ENCODE peak calls at places on chromosomes 4 and X, in six cellular contexts. One of them, this sample, is unnamed.

GRCh38 chr4:173288296-173288695 is 45.9 kb downstream of the HMGB2 start:
- DNase-seq in CD8-positive, alpha-beta memory T cell: peak; percentile 47
- DNase-seq in CD8-positive, alpha-beta T cell: peak; percentile 36
- DNase-seq in hepatocyte: peak; percentile 85
- DNase-seq in suprapubic skin: no peak
- DNase-seq in transverse colon: peak; percentile 70
- DNase-seq in this sample: peak; percentile 64

GRCh38 chr4:8181844-8182243 is 17.2 kb upstream of the SH3TC1 start:
- DNase-seq in CD8-positive, alpha-beta memory T cell: no peak
- DNase-seq in CD8-positive, alpha-beta T cell: no peak
- DNase-seq in hepatocyte: peak; percentile 66
- DNase-seq in suprapubic skin: no peak
- DNase-seq in transverse colon: peak; percentile 72
- DNase-seq in this sample: no peak

GRCh38 chr4:57355066-57355465 is 244.9 kb upstream of the IGFBP7 start:
- DNase-seq in CD8-positive, alpha-beta memory T cell: no peak
- DNase-seq in CD8-positive, alpha-beta T cell: no peak
- DNase-seq in hepatocyte: no peak
- DNase-seq in suprapubic skin: no peak
- DNase-seq in transverse colon: no peak
- DNase-seq in this sample: no peak

GRCh38 chr4:85520765-85521749 is 46.1 kb downstream of the ARHGAP24 start:
- DNase-seq in CD8-positive, alpha-beta memory T cell: no peak
- DNase-seq in CD8-positive, alpha-beta T cell: no peak
- DNase-seq in hepatocyte: no peak
- DNase-seq in suprapubic skin: no peak
- DNase-seq in transverse colon: no peak
- DNase-seq in this sample: no peak

GRCh38 chrX:42241421-42241820 is 318.1 kb upstream of the CASK start:
- DNase-seq in CD8-positive, alpha-beta memory T cell: no peak
- DNase-seq in CD8-positive, alpha-beta T cell: no peak
- DNase-seq in hepatocyte: no peak
- DNase-seq in suprapubic skin: no peak
- DNase-seq in transverse colon: no peak
- DNase-seq in this sample: no peak

GRCh38 chrX:2848806-2849420 is 20.2 kb downstream of the GYG2 start:
- DNase-seq in CD8-positive, alpha-beta memory T cell: no peak
- DNase-seq in CD8-positive, alpha-beta T cell: no peak
- DNase-seq in hepatocyte: peak; percentile 28
- DNase-seq in suprapubic skin: no peak
- DNase-seq in transverse colon: no peak
- DNase-seq in this sample: no peak

GRCh38 chrX:46645614-46646013 is 72.0 kb downstream of the CHST7 start:
- DNase-seq in CD8-positive, alpha-beta memory T cell: no peak
- DNase-seq in CD8-positive, alpha-beta T cell: no peak
- DNase-seq in hepatocyte: no peak
- DNase-seq in suprapubic skin: no peak
- DNase-seq in transverse colon: no peak
- DNase-seq in this sample: peak; percentile 59

GRCh38 chrX:34341258-34341657 is 209.1 kb upstream of the FAM47A start:
- DNase-seq in CD8-positive, alpha-beta memory T cell: no peak
- DNase-seq in CD8-positive, alpha-beta T cell: no peak
- DNase-seq in hepatocyte: peak; percentile 7
- DNase-seq in suprapubic skin: no peak
- DNase-seq in transverse colon: no peak
- DNase-seq in this sample: no peak

GRCh38 chrX:45714864-45715263 is 514.2 kb upstream of the DIPK2B start:
- DNase-seq in CD8-positive, alpha-beta memory T cell: no peak
- DNase-seq in CD8-positive, alpha-beta T cell: no peak
- DNase-seq in hepatocyte: peak; percentile 25
- DNase-seq in suprapubic skin: no peak
- DNase-seq in transverse colon: peak; percentile 11
- DNase-seq in this sample: no peak

GRCh38 chrX:108590496-108590895 is 145.9 kb downstream of the IRS4 start:
- DNase-seq in CD8-positive, alpha-beta memory T cell: no peak
- DNase-seq in CD8-positive, alpha-beta T cell: no peak
- DNase-seq in hepatocyte: no peak
- DNase-seq in suprapubic skin: no peak
- DNase-seq in transverse colon: no peak
- DNase-seq in this sample: no peak

GRCh38 chrX:54708404-54708803 is 89.7 kb downstream of the ITIH6 start:
- DNase-seq in CD8-positive, alpha-beta memory T cell: no peak
- DNase-seq in CD8-positive, alpha-beta T cell: no peak
- DNase-seq in hepatocyte: no peak
- DNase-seq in suprapubic skin: no peak
- DNase-seq in transverse colon: no peak
- DNase-seq in this sample: no peak

GRCh38 chr4:98656443-98656842 is 2.0 kb downstream of the TSPAN5 start:
- DNase-seq in CD8-positive, alpha-beta memory T cell: no peak
- DNase-seq in CD8-positive, alpha-beta T cell: no peak
- DNase-seq in hepatocyte: no peak
- DNase-seq in suprapubic skin: no peak
- DNase-seq in transverse colon: no peak
- DNase-seq in this sample: no peak

GRCh38 chr4:20445933-20446723 is 194.4 kb downstream of the SLIT2 start:
- DNase-seq in CD8-positive, alpha-beta memory T cell: no peak
- DNase-seq in CD8-positive, alpha-beta T cell: no peak
- DNase-seq in hepatocyte: no peak
- DNase-seq in suprapubic skin: no peak
- DNase-seq in transverse colon: no peak
- DNase-seq in this sample: no peak

GRCh38 chr4:157220026-157220881 is at the start of gene GRIA2:
- DNase-seq in CD8-positive, alpha-beta memory T cell: no peak
- DNase-seq in CD8-positive, alpha-beta T cell: no peak
- DNase-seq in hepatocyte: peak; percentile 89
- DNase-seq in suprapubic skin: no peak
- DNase-seq in transverse colon: no peak
- DNase-seq in this sample: no peak

GRCh38 chrX:57104406-57104805 is 16.9 kb downstream of the SPIN2B start:
- DNase-seq in CD8-positive, alpha-beta memory T cell: no peak
- DNase-seq in CD8-positive, alpha-beta T cell: no peak
- DNase-seq in hepatocyte: no peak
- DNase-seq in suprapubic skin: no peak
- DNase-seq in transverse colon: peak; percentile 15
- DNase-seq in this sample: no peak

GRCh38 chr4:182916483-182917181 is 554 bp downstream of the DCTD start:
- DNase-seq in CD8-positive, alpha-beta memory T cell: no peak
- DNase-seq in CD8-positive, alpha-beta T cell: no peak
- DNase-seq in hepatocyte: peak; percentile 73
- DNase-seq in suprapubic skin: no peak
- DNase-seq in transverse colon: peak; percentile 72
- DNase-seq in this sample: peak; percentile 59

GRCh38 chr4:1531683-1532548 is 125.7 kb upstream of the NKX1-1 start:
- DNase-seq in CD8-positive, alpha-beta memory T cell: no peak
- DNase-seq in CD8-positive, alpha-beta T cell: no peak
- DNase-seq in hepatocyte: peak; percentile 69
- DNase-seq in suprapubic skin: no peak
- DNase-seq in transverse colon: no peak
- DNase-seq in this sample: no peak

GRCh38 chr4:62324215-62324614 is 1124.1 kb downstream of the ADGRL3 start:
- DNase-seq in CD8-positive, alpha-beta memory T cell: no peak
- DNase-seq in CD8-positive, alpha-beta T cell: no peak
- DNase-seq in hepatocyte: no peak
- DNase-seq in suprapubic skin: no peak
- DNase-seq in transverse colon: no peak
- DNase-seq in this sample: peak; percentile 41

GRCh38 chr4:174926958-174927357 is 8.8 kb downstream of the ADAM29 start:
- DNase-seq in CD8-positive, alpha-beta memory T cell: no peak
- DNase-seq in CD8-positive, alpha-beta T cell: no peak
- DNase-seq in hepatocyte: no peak
- DNase-seq in suprapubic skin: no peak
- DNase-seq in transverse colon: no peak
- DNase-seq in this sample: no peak

GRCh38 chrX:24426340-24426913 is 38.7 kb upstream of the PDK3 start:
- DNase-seq in CD8-positive, alpha-beta memory T cell: no peak
- DNase-seq in CD8-positive, alpha-beta T cell: no peak
- DNase-seq in hepatocyte: no peak
- DNase-seq in suprapubic skin: no peak
- DNase-seq in transverse colon: no peak
- DNase-seq in this sample: no peak

GRCh38 chr4:110678517-110678916 is 55.6 kb upstream of the PITX2 start:
- DNase-seq in CD8-positive, alpha-beta memory T cell: no peak
- DNase-seq in CD8-positive, alpha-beta T cell: no peak
- DNase-seq in hepatocyte: no peak
- DNase-seq in suprapubic skin: no peak
- DNase-seq in transverse colon: no peak
- DNase-seq in this sample: no peak

GRCh38 chr4:183097251-183098079 is 1.6 kb upstream of the WWC2 start:
- DNase-seq in CD8-positive, alpha-beta memory T cell: no peak
- DNase-seq in CD8-positive, alpha-beta T cell: no peak
- DNase-seq in hepatocyte: no peak
- DNase-seq in suprapubic skin: no peak
- DNase-seq in transverse colon: peak; percentile 11
- DNase-seq in this sample: no peak

GRCh38 chr4:185945238-185945637 is 123.7 kb upstream of the TLR3 start:
- DNase-seq in CD8-positive, alpha-beta memory T cell: no peak
- DNase-seq in CD8-positive, alpha-beta T cell: no peak
- DNase-seq in hepatocyte: no peak
- DNase-seq in suprapubic skin: no peak
- DNase-seq in transverse colon: no peak
- DNase-seq in this sample: no peak

GRCh38 chr4:169620846-169621228 is 459 bp downstream of the CLCN3 start:
- DNase-seq in CD8-positive, alpha-beta memory T cell: peak; percentile 14
- DNase-seq in CD8-positive, alpha-beta T cell: no peak
- DNase-seq in hepatocyte: peak; percentile 57
- DNase-seq in suprapubic skin: no peak
- DNase-seq in transverse colon: peak; percentile 28
- DNase-seq in this sample: no peak

GRCh38 chr4:139770361-139770760 is 104.7 kb downstream of the MGST2 start:
- DNase-seq in CD8-positive, alpha-beta memory T cell: no peak
- DNase-seq in CD8-positive, alpha-beta T cell: no peak
- DNase-seq in hepatocyte: no peak
- DNase-seq in suprapubic skin: no peak
- DNase-seq in transverse colon: no peak
- DNase-seq in this sample: no peak

GRCh38 chr4:184267673-184268573 is 50.2 kb upstream of the ENPP6 start:
- DNase-seq in CD8-positive, alpha-beta memory T cell: peak; percentile 55
- DNase-seq in CD8-positive, alpha-beta T cell: peak; percentile 24
- DNase-seq in hepatocyte: peak; percentile 30
- DNase-seq in suprapubic skin: no peak
- DNase-seq in transverse colon: peak; percentile 77
- DNase-seq in this sample: peak; percentile 56

GRCh38 chr4:3770323-3771166 is 4.4 kb downstream of the ADRA2C start:
- DNase-seq in CD8-positive, alpha-beta memory T cell: no peak
- DNase-seq in CD8-positive, alpha-beta T cell: no peak
- DNase-seq in hepatocyte: no peak
- DNase-seq in suprapubic skin: no peak
- DNase-seq in transverse colon: no peak
- DNase-seq in this sample: no peak

GRCh38 chr4:41728571-41728908 is 20.0 kb downstream of the PHOX2B start:
- DNase-seq in CD8-positive, alpha-beta memory T cell: no peak
- DNase-seq in CD8-positive, alpha-beta T cell: no peak
- DNase-seq in hepatocyte: no peak
- DNase-seq in suprapubic skin: no peak
- DNase-seq in transverse colon: no peak
- DNase-seq in this sample: no peak
- H3K4me1 ChIP-seq in CD8-positive, alpha-beta memory T cell: no peaks in the 10 kb centered on the region
- H3K4me1 ChIP-seq in CD8-positive, alpha-beta T cell: no peaks in the 10 kb centered on the region
- H3K4me1 ChIP-seq in hepatocyte: no peaks in the 10 kb centered on the region
- H3K4me1 ChIP-seq in suprapubic skin: no peaks in the 10 kb centered on the region
- H3K4me1 ChIP-seq in transverse colon: no peaks in the 10 kb centered on the region
- H3K4me1 ChIP-seq in this sample: no peaks in the 10 kb centered on the region

GRCh38 chr4:48248559-48248953 is 21.1 kb downstream of the TEC start:
- DNase-seq in CD8-positive, alpha-beta memory T cell: no peak
- DNase-seq in CD8-positive, alpha-beta T cell: no peak
- DNase-seq in hepatocyte: no peak
- DNase-seq in suprapubic skin: no peak
- DNase-seq in transverse colon: no peak
- DNase-seq in this sample: no peak
- H3K36me3 ChIP-seq in CD8-positive, alpha-beta memory T cell: no peaks in the 10 kb centered on the region
- H3K36me3 ChIP-seq in CD8-positive, alpha-beta T cell: no peaks in the 10 kb centered on the region
- H3K36me3 ChIP-seq in hepatocyte: no peaks in the 10 kb centered on the region
- H3K36me3 ChIP-seq in suprapubic skin: no peaks in the 10 kb centered on the region
- H3K36me3 ChIP-seq in transverse colon: no peaks in the 10 kb centered on the region
- H3K36me3 ChIP-seq in this sample: no peaks in the 10 kb centered on the region

GRCh38 chr4:76764251-76764650 is 133.7 kb downstream of the SOWAHB start:
- DNase-seq in CD8-positive, alpha-beta memory T cell: no peak
- DNase-seq in CD8-positive, alpha-beta T cell: no peak
- DNase-seq in hepatocyte: no peak
- DNase-seq in suprapubic skin: no peak
- DNase-seq in transverse colon: no peak
- DNase-seq in this sample: no peak
- H3K27ac ChIP-seq in CD8-positive, alpha-beta memory T cell: no peak overlapping the region
- H3K27ac ChIP-seq in CD8-positive, alpha-beta T cell: no peak overlapping the region
- H3K27ac ChIP-seq in hepatocyte: no peak overlapping the region
- H3K27ac ChIP-seq in suprapubic skin: no peak overlapping the region
- H3K27ac ChIP-seq in transverse colon: no peak overlapping the region
- H3K27ac ChIP-seq in this sample: no peak overlapping the region

DNA sequence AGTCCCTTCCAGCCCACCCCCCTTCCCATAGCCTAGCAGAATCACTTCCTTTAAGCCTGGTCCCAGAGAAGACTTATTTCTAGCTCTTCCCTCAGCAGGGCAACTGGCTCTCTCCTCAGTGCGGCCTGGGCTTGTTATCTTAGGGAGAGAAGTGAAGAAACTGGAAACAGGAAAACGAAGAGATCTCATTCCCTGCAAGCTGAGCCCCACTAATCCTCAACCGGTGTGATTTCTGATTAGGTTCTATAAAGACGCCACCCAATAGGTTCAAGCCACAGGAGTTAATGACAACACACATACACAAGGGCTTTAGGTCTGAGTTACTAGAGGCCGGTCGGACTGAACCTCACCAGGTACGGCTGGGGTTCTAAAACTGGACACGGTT is 3.2 kb downstream of the GSX2 start:
- DNase-seq in CD8-positive, alpha-beta memory T cell: no peak
- DNase-seq in CD8-positive, alpha-beta T cell: no peak
- DNase-seq in hepatocyte: no peak
- DNase-seq in suprapubic skin: no peak
- DNase-seq in transverse colon: no peak
- DNase-seq in this sample: no peak
- H3K4me1 ChIP-seq in CD8-positive, alpha-beta memory T cell: peaks cover 26% of the 10 kb centered on the region
- H3K4me1 ChIP-seq in CD8-positive, alpha-beta T cell: peaks cover 40% of the 10 kb centered on the region
- H3K4me1 ChIP-seq in hepatocyte: peaks cover 18% of the 10 kb centered on the region
- H3K4me1 ChIP-seq in suprapubic skin: peaks cover 37% of the 10 kb centered on the region
- H3K4me1 ChIP-seq in transverse colon: no peaks in the 10 kb centered on the region
- H3K4me1 ChIP-seq in this sample: no peaks in the 10 kb centered on the region

GRCh38 chr4:44704673-44705072 is 21.7 kb downstream of the GNPDA2 start:
- DNase-seq in CD8-positive, alpha-beta memory T cell: no peak
- DNase-seq in CD8-positive, alpha-beta T cell: no peak
- DNase-seq in hepatocyte: no peak
- DNase-seq in suprapubic skin: no peak
- DNase-seq in transverse colon: no peak
- DNase-seq in this sample: no peak
- H3K36me3 ChIP-seq in CD8-positive, alpha-beta memory T cell: peaks cover 15% of the 10 kb centered on the region
- H3K36me3 ChIP-seq in CD8-positive, alpha-beta T cell: peaks cover 10% of the 10 kb centered on the region
- H3K36me3 ChIP-seq in hepatocyte: no peaks in the 10 kb centered on the region
- H3K36me3 ChIP-seq in suprapubic skin: peaks cover 43% of the 10 kb centered on the region
- H3K36me3 ChIP-seq in transverse colon: peaks cover 28% of the 10 kb centered on the region
- H3K36me3 ChIP-seq in this sample: peaks cover 13% of the 10 kb centered on the region

GRCh38 chr4:16231570-16232252 is 5.4 kb upstream of the TAPT1 start:
- DNase-seq in CD8-positive, alpha-beta memory T cell: no peak
- DNase-seq in CD8-positive, alpha-beta T cell: no peak
- DNase-seq in hepatocyte: no peak
- DNase-seq in suprapubic skin: no peak
- DNase-seq in transverse colon: no peak
- DNase-seq in this sample: no peak
- H3K27ac ChIP-seq in CD8-positive, alpha-beta memory T cell: no peak overlapping the region
- H3K27ac ChIP-seq in CD8-positive, alpha-beta T cell: no peak overlapping the region
- H3K27ac ChIP-seq in hepatocyte: no peak overlapping the region
- H3K27ac ChIP-seq in suprapubic skin: no peak overlapping the region
- H3K27ac ChIP-seq in transverse colon: peak overlapping the region; percentile 7
- H3K27ac ChIP-seq in this sample: no peak overlapping the region